ENCODE peak calls at places on chromosomes 2 and 18, in six cellular contexts. One of them, this sample, is unnamed.

GRCh38 chr18:45014047-45014501 is 333.4 kb downstream of the SETBP1 start:
- DNase-seq in IMR-90: peak; percentile 82
- DNase-seq in cardiac fibroblast: peak; percentile 93
- DNase-seq in neural crest cell: no peak
- DNase-seq in tibial artery: peak; percentile 35
- DNase-seq in progenitor cell of endocrine pancreas: no peak
- DNase-seq in this sample: peak; percentile 69

GRCh38 chr18:51068111-51068510 is 38.1 kb downstream of the SMAD4 start:
- DNase-seq in IMR-90: peak; percentile 77
- DNase-seq in cardiac fibroblast: peak; percentile 70
- DNase-seq in neural crest cell: no peak
- DNase-seq in tibial artery: no peak
- DNase-seq in progenitor cell of endocrine pancreas: no peak
- DNase-seq in this sample: no peak

GRCh38 chr2:69154031-69154430 is 141.1 kb downstream of the ANTXR1 start:
- DNase-seq in IMR-90: peak; percentile 60
- DNase-seq in cardiac fibroblast: peak; percentile 92
- DNase-seq in neural crest cell: no peak
- DNase-seq in tibial artery: no peak
- DNase-seq in progenitor cell of endocrine pancreas: no peak
- DNase-seq in this sample: no peak

GRCh38 chr2:237242091-237242536 is 156.4 kb downstream of the COPS8 start:
- DNase-seq in IMR-90: peak; percentile 30
- DNase-seq in cardiac fibroblast: no peak
- DNase-seq in neural crest cell: no peak
- DNase-seq in tibial artery: no peak
- DNase-seq in progenitor cell of endocrine pancreas: no peak
- DNase-seq in this sample: no peak

GRCh38 chr2:181022652-181023051 is 42.2 kb downstream of the UBE2E3 start:
- DNase-seq in IMR-90: no peak
- DNase-seq in cardiac fibroblast: no peak
- DNase-seq in neural crest cell: no peak
- DNase-seq in tibial artery: no peak
- DNase-seq in progenitor cell of endocrine pancreas: no peak
- DNase-seq in this sample: no peak

GRCh38 chr2:38601463-38602135 is 1.1 kb downstream of the HNRNPLL start:
- DNase-seq in IMR-90: peak; percentile 39
- DNase-seq in cardiac fibroblast: peak; percentile 47
- DNase-seq in neural crest cell: peak; percentile 48
- DNase-seq in tibial artery: no peak
- DNase-seq in progenitor cell of endocrine pancreas: no peak
- DNase-seq in this sample: peak; percentile 20

GRCh38 chr2:232983669-232983991 is 29.4 kb downstream of the NGEF start:
- DNase-seq in IMR-90: no peak
- DNase-seq in cardiac fibroblast: no peak
- DNase-seq in neural crest cell: no peak
- DNase-seq in tibial artery: no peak
- DNase-seq in progenitor cell of endocrine pancreas: no peak
- DNase-seq in this sample: no peak

GRCh38 chr2:144995482-144995881 is 475.6 kb upstream of the ZEB2 start:
- DNase-seq in IMR-90: no peak
- DNase-seq in cardiac fibroblast: peak; percentile 63
- DNase-seq in neural crest cell: no peak
- DNase-seq in tibial artery: no peak
- DNase-seq in progenitor cell of endocrine pancreas: no peak
- DNase-seq in this sample: no peak

GRCh38 chr18:70386582-70386981 is 97.7 kb downstream of the SOCS6 start:
- DNase-seq in IMR-90: no peak
- DNase-seq in cardiac fibroblast: no peak
- DNase-seq in neural crest cell: no peak
- DNase-seq in tibial artery: no peak
- DNase-seq in progenitor cell of endocrine pancreas: no peak
- DNase-seq in this sample: no peak

GRCh38 chr18:70387018-70387417 is 98.2 kb downstream of the SOCS6 start:
- DNase-seq in IMR-90: no peak
- DNase-seq in cardiac fibroblast: no peak
- DNase-seq in neural crest cell: no peak
- DNase-seq in tibial artery: no peak
- DNase-seq in progenitor cell of endocrine pancreas: no peak
- DNase-seq in this sample: no peak

GRCh38 chr18:70382992-70383717 is 94.3 kb downstream of the SOCS6 start:
- DNase-seq in IMR-90: no peak
- DNase-seq in cardiac fibroblast: no peak
- DNase-seq in neural crest cell: no peak
- DNase-seq in tibial artery: no peak
- DNase-seq in progenitor cell of endocrine pancreas: no peak
- DNase-seq in this sample: no peak

GRCh38 chr18:70384181-70384790 is 95.4 kb downstream of the SOCS6 start:
- DNase-seq in IMR-90: peak; percentile 87
- DNase-seq in cardiac fibroblast: peak; percentile 43
- DNase-seq in neural crest cell: no peak
- DNase-seq in tibial artery: no peak
- DNase-seq in progenitor cell of endocrine pancreas: no peak
- DNase-seq in this sample: peak; percentile 81

GRCh38 chr18:70385474-70385873 is 96.6 kb downstream of the SOCS6 start:
- DNase-seq in IMR-90: peak; percentile 64
- DNase-seq in cardiac fibroblast: no peak
- DNase-seq in neural crest cell: no peak
- DNase-seq in tibial artery: no peak
- DNase-seq in progenitor cell of endocrine pancreas: no peak
- DNase-seq in this sample: no peak
- TF ChIP-seq CTCF in IMR-90: no peak
- TF ChIP-seq CTCF in cardiac fibroblast: no peak
- TF ChIP-seq CTCF in neural crest cell: no peak
- TF ChIP-seq CTCF in tibial artery: no peak
- TF ChIP-seq CTCF in progenitor cell of endocrine pancreas: no peak
- TF ChIP-seq CTCF in this sample: no peak

GRCh38 chr2:50535971-50536759 is 495.8 kb downstream of the NRXN1 start:
- DNase-seq in IMR-90: peak; percentile 55
- DNase-seq in cardiac fibroblast: peak; percentile 14
- DNase-seq in neural crest cell: peak; percentile 26
- DNase-seq in tibial artery: no peak
- DNase-seq in progenitor cell of endocrine pancreas: no peak
- DNase-seq in this sample: no peak
- TF ChIP-seq CTCF in IMR-90: peak; percentile 73
- TF ChIP-seq CTCF in cardiac fibroblast: peak; percentile 62
- TF ChIP-seq CTCF in neural crest cell: peak; percentile 86
- TF ChIP-seq CTCF in tibial artery: no peak
- TF ChIP-seq CTCF in progenitor cell of endocrine pancreas: peak; percentile 82
- TF ChIP-seq CTCF in this sample: peak; percentile 64

GRCh38 chr2:201116959-201117734 is 1.2 kb downstream of the CFLAR start:
- DNase-seq in IMR-90: peak; percentile 86
- DNase-seq in cardiac fibroblast: peak; percentile 94
- DNase-seq in neural crest cell: no peak
- DNase-seq in tibial artery: peak; percentile 90
- DNase-seq in progenitor cell of endocrine pancreas: no peak
- DNase-seq in this sample: no peak
- TF ChIP-seq CTCF in IMR-90: peak; percentile 33
- TF ChIP-seq CTCF in cardiac fibroblast: peak; percentile 50
- TF ChIP-seq CTCF in neural crest cell: peak; percentile 49
- TF ChIP-seq CTCF in tibial artery: peak; percentile 43
- TF ChIP-seq CTCF in progenitor cell of endocrine pancreas: peak; percentile 19
- TF ChIP-seq CTCF in this sample: peak; percentile 45

GRCh38 chr2:149344105-149344504 is 13.7 kb downstream of the LYPD6 start:
- DNase-seq in IMR-90: no peak
- DNase-seq in cardiac fibroblast: no peak
- DNase-seq in neural crest cell: no peak
- DNase-seq in tibial artery: no peak
- DNase-seq in progenitor cell of endocrine pancreas: no peak
- DNase-seq in this sample: no peak
- TF ChIP-seq CTCF in IMR-90: no peak
- TF ChIP-seq CTCF in cardiac fibroblast: no peak
- TF ChIP-seq CTCF in neural crest cell: no peak
- TF ChIP-seq CTCF in tibial artery: no peak
- TF ChIP-seq CTCF in progenitor cell of endocrine pancreas: no peak
- TF ChIP-seq CTCF in this sample: no peak